ENCODE peak calls at places on chromosomes 7 and 10, in eight cellular contexts. One of them, this sample, is unnamed.

GRCh38 chr10:24344695-24345473 is 135.9 kb downstream of the KIAA1217 start:
- DNase-seq in fibroblast of lung: no peak
- DNase-seq in progenitor cell of endocrine pancreas: no peak
- DNase-seq in mesendoderm: peak
- DNase-seq in A549: no peak
- DNase-seq in NCI-H748 treated with DMSO at 0.1 percent for 48 hours: no peak
- DNase-seq in osteocyte: peak
- DNase-seq in NCI-H510A treated with DMSO at 0.1 percent for 48 hours: no peak
- DNase-seq in this sample: no peak

GRCh38 chr7:2405601-2406345 is 2.4 kb downstream of the CHST12 start:
- DNase-seq in fibroblast of lung: no peak
- DNase-seq in progenitor cell of endocrine pancreas: no peak
- DNase-seq in mesendoderm: no peak
- DNase-seq in A549: no peak
- DNase-seq in NCI-H748 treated with DMSO at 0.1 percent for 48 hours: no peak
- DNase-seq in osteocyte: no peak
- DNase-seq in NCI-H510A treated with DMSO at 0.1 percent for 48 hours: no peak
- DNase-seq in this sample: no peak

GRCh38 chr7:83166-83840 is 109.1 kb upstream of the FAM20C start:
- DNase-seq in fibroblast of lung: no peak
- DNase-seq in progenitor cell of endocrine pancreas: no peak
- DNase-seq in mesendoderm: no peak
- DNase-seq in A549: no peak
- DNase-seq in NCI-H748 treated with DMSO at 0.1 percent for 48 hours: no peak
- DNase-seq in osteocyte: peak
- DNase-seq in NCI-H510A treated with DMSO at 0.1 percent for 48 hours: no peak
- DNase-seq in this sample: no peak

GRCh38 chr10:75705426-75705825 is 274.0 kb downstream of the LRMDA start:
- DNase-seq in fibroblast of lung: no peak
- DNase-seq in progenitor cell of endocrine pancreas: no peak
- DNase-seq in mesendoderm: no peak
- DNase-seq in A549: no peak
- DNase-seq in NCI-H748 treated with DMSO at 0.1 percent for 48 hours: no peak
- DNase-seq in osteocyte: no peak
- DNase-seq in NCI-H510A treated with DMSO at 0.1 percent for 48 hours: no peak
- DNase-seq in this sample: no peak

GRCh38 chr10:10418397-10418796 is 599.3 kb upstream of the CELF2 start:
- DNase-seq in fibroblast of lung: no peak
- DNase-seq in progenitor cell of endocrine pancreas: no peak
- DNase-seq in mesendoderm: no peak
- DNase-seq in A549: no peak
- DNase-seq in NCI-H748 treated with DMSO at 0.1 percent for 48 hours: no peak
- DNase-seq in osteocyte: no peak
- DNase-seq in NCI-H510A treated with DMSO at 0.1 percent for 48 hours: no peak
- DNase-seq in this sample: no peak

GRCh38 chr10:24814568-24815313 is 91.1 kb upstream of the ARHGAP21 start:
- DNase-seq in fibroblast of lung: peak
- DNase-seq in progenitor cell of endocrine pancreas: no peak
- DNase-seq in mesendoderm: no peak
- DNase-seq in A549: peak
- DNase-seq in NCI-H748 treated with DMSO at 0.1 percent for 48 hours: no peak
- DNase-seq in osteocyte: no peak
- DNase-seq in NCI-H510A treated with DMSO at 0.1 percent for 48 hours: no peak
- DNase-seq in this sample: no peak

GRCh38 chr7:2163565-2163964 is 69.2 kb downstream of the MAD1L1 start:
- DNase-seq in fibroblast of lung: no peak
- DNase-seq in progenitor cell of endocrine pancreas: no peak
- DNase-seq in mesendoderm: no peak
- DNase-seq in A549: no peak
- DNase-seq in NCI-H748 treated with DMSO at 0.1 percent for 48 hours: no peak
- DNase-seq in osteocyte: no peak
- DNase-seq in NCI-H510A treated with DMSO at 0.1 percent for 48 hours: no peak
- DNase-seq in this sample: no peak

GRCh38 chr10:103717341-103718246 is 137.8 kb downstream of the SH3PXD2A start:
- DNase-seq in fibroblast of lung: no peak
- DNase-seq in progenitor cell of endocrine pancreas: no peak
- DNase-seq in mesendoderm: peak
- DNase-seq in A549: no peak
- DNase-seq in NCI-H748 treated with DMSO at 0.1 percent for 48 hours: no peak
- DNase-seq in osteocyte: no peak
- DNase-seq in NCI-H510A treated with DMSO at 0.1 percent for 48 hours: peak
- DNase-seq in this sample: no peak

GRCh38 chr10:111475720-111476119 is 398.9 kb downstream of the ADRA2A start:
- DNase-seq in fibroblast of lung: peak
- DNase-seq in progenitor cell of endocrine pancreas: no peak
- DNase-seq in mesendoderm: no peak
- DNase-seq in A549: no peak
- DNase-seq in NCI-H748 treated with DMSO at 0.1 percent for 48 hours: no peak
- DNase-seq in osteocyte: no peak
- DNase-seq in NCI-H510A treated with DMSO at 0.1 percent for 48 hours: no peak
- DNase-seq in this sample: no peak